ENCODE peak calls at places on chromosomes 11 and 22, in nine cellular contexts. U is right lobe of liver, B is heart right ventricle, F is body of pancreas, K is A549, M is pancreas, H is transverse colon, D is suprapubic skin, L is left ventricle myocardium inferior. G is an unnamed sample.

GRCh38 chr22:45265546-45265945 is 19.2 kb upstream of the UPK3A start:
- DNase-seq in U (no peak), B (no peak), F (no peak), K (no peak), M (no peak), H (no peak), D (no peak), L (no peak), G (no peak)

GRCh38 chr11:9219572-9219971 is 45.6 kb downstream of the DENND5A start:
- DNase-seq in U (no peak), B (no peak), F (no peak), K (peak), M (no peak), H (no peak), D (no peak), L (no peak), G (no peak)

GRCh38 chr11:119266517-119267255 is 50.2 kb downstream of the MCAM start:
- DNase-seq in U (no peak), B (no peak), F (no peak), K (no peak), M (no peak), H (no peak), D (no peak), L (no peak), G (no peak)

GRCh38 chr11:70836071-70836470 is 416.3 kb downstream of the SHANK2 start:
- DNase-seq in U (no peak), B (no peak), F (no peak), K (no peak), M (no peak), H (no peak), D (no peak), L (no peak), G (no peak)

GRCh38 chr11:1768141-1768469 is 4.4 kb upstream of the CTSD start:
- DNase-seq in U (no peak), B (no peak), F (no peak), K (no peak), M (peak), H (no peak), D (no peak), L (no peak), G (no peak)

GRCh38 chr11:31397239-31397834 is 27.7 kb downstream of the DNAJC24 start:
- DNase-seq in U (no peak), B (no peak), F (no peak), K (peak), M (no peak), H (no peak), D (no peak), L (no peak), G (no peak)

GRCh38 chr11:70312401-70313357 is 42.2 kb downstream of the PPFIA1 start:
- DNase-seq in U (no peak), B (no peak), F (no peak), K (no peak), M (no peak), H (no peak), D (no peak), L (no peak), G (no peak)

GRCh38 chr11:82719316-82719715 is 14.3 kb downstream of the FAM181B start:
- DNase-seq in U (no peak), B (peak), F (no peak), K (no peak), M (no peak), H (no peak), D (no peak), L (no peak), G (no peak)

GRCh38 chr11:17402486-17402885 is 14.0 kb upstream of the KCNJ11 start:
- DNase-seq in U (no peak), B (no peak), F (no peak), K (no peak), M (no peak), H (no peak), D (no peak), L (no peak), G (no peak)

GRCh38 chr11:118911113-118911879 is 14.4 kb downstream of the BCL9L start:
- DNase-seq in U (no peak), B (no peak), F (peak), K (peak), M (peak), H (peak), D (peak), L (no peak), G (no peak)

GRCh38 chr22:20525048-20525447 is 17.6 kb downstream of the MED15 start:
- DNase-seq in U (peak), B (no peak), F (no peak), K (no peak), M (no peak), H (no peak), D (no peak), L (no peak), G (no peak)

GRCh38 chr11:70812472-70812871 is 414.1 kb downstream of the CTTN start:
- DNase-seq in U (no peak), B (no peak), F (no peak), K (no peak), M (no peak), H (no peak), D (no peak), L (no peak), G (no peak)

GRCh38 chr22:41793871-41794270 is 6.6 kb upstream of the CCDC134 start:
- DNase-seq in U (no peak), B (no peak), F (no peak), K (no peak), M (no peak), H (no peak), D (no peak), L (no peak), G (no peak)
- TF ChIP-seq CTCF in U (no peak), B (no peak), F (no peak), K (no peak), M (no peak), H (no peak), D (no peak), L (no peak), G (no peak)

GRCh38 chr11:36436084-36436483 is 74.0 kb downstream of the TRAF6 start:
- DNase-seq in U (no peak), B (no peak), F (no peak), K (no peak), M (no peak), H (no peak), D (no peak), L (no peak), G (no peak)

GRCh38 chr11:36431429-36432092 is 78.5 kb downstream of the TRAF6 start:
- DNase-seq in U (no peak), B (peak), F (peak), K (peak), M (no peak), H (peak), D (no peak), L (peak), G (peak)

GRCh38 chr11:36432747-36433146 is 77.3 kb downstream of the TRAF6 start:
- DNase-seq in U (no peak), B (no peak), F (no peak), K (no peak), M (no peak), H (no peak), D (no peak), L (no peak), G (no peak)

GRCh38 chr11:36433896-36434295 is 76.2 kb downstream of the TRAF6 start:
- DNase-seq in U (no peak), B (no peak), F (no peak), K (no peak), M (no peak), H (no peak), D (no peak), L (no peak), G (no peak)

GRCh38 chr11:36432093-36432469 is 78.0 kb downstream of the TRAF6 start:
- DNase-seq in U (no peak), B (no peak), F (no peak), K (no peak), M (no peak), H (no peak), D (no peak), L (no peak), G (no peak)
- H3K27ac ChIP-seq in U (no peak), B (peak), F (no peak), K (peak), M (no peak), H (no peak), D (no peak), L (no peak), G (no peak)

GRCh38 chr11:66266378-66267038 is 1.9 kb upstream of the RAB1B start:
- DNase-seq in U (no peak), B (no peak), F (no peak), K (no peak), M (no peak), H (no peak), D (peak), L (no peak), G (no peak)
- H3K4me3 ChIP-seq in U (no peak), B (no peak), F (no peak), K (no peak), M (no peak), H (peak), D (peak), L (peak), G (no peak)

GRCh38 chr11:45141631-45142030 is 4.8 kb upstream of the PRDM11 start:
- DNase-seq in U (no peak), B (no peak), F (no peak), K (no peak), M (no peak), H (no peak), D (no peak), L (no peak), G (no peak)
- TF ChIP-seq CTCF in U (no peak), B (no peak), F (no peak), K (no peak), M (no peak), H (no peak), D (no peak), L (no peak), G (no peak)

DNA sequence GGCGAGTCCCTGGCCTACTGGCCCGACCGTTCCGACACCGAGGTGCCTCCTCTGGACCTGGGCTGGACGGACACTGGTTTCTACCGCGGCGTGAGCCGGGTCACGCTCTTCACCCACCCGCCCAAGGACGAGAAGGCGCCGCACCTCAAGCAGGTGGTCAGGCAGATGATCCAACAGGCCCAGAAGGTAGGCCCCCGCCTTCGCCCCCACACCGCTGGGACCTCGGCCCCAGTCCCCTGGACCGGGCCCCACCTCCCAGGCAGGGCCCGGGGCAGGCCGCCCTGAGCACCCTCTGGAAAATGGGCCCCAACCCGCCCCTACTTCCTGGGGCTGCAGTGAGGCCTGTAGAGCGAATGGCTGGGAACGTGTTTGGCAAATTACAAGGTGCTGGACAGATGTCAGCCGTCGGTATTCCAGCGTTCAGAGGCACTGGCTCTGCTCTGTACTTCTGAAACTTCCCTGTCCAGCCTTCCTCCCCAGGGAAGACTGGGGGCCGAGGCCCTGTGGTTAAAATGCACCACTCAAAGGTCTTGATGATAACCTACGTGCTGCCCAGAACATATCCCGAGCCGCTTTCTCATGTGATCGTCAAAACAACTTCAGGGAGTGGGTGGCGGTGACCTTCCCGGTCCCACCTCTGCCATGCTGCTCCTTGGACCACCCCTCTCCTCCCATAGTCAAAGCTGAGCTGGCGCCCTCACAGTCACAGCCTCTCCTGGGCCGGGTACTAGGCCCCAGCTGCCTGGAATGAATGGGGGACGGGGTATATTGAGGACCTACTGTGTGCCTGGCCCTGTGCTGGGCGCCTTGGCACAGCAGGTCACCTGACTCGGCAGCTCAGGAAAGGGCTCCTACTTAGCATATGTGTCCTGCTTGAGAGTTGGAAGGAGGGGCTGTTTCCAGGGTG is 845 bp downstream of the FAM83F start:
- DNase-seq in U (no peak), B (no peak), F (peak), K (no peak), M (peak), H (peak), D (no peak), L (no peak), G (no peak)
- H3K27ac ChIP-seq in U (no peak), B (no peak), F (peak), K (no peak), M (peak), H (peak), D (peak), L (peak), G (no peak)

GRCh38 chr11:78715639-78716311 is 141.1 kb upstream of the NARS2 start:
- DNase-seq in U (peak), B (no peak), F (peak), K (peak), M (peak), H (peak), D (no peak), L (no peak), G (peak)
- H3K4me3 ChIP-seq in U (no peak), B (no peak), F (no peak), K (no peak), M (no peak), H (no peak), D (no peak), L (no peak), G (no peak)